ENCODE peak calls at places on chromosomes 16 and 17, in seven cellular contexts. One of them, this sample, is unnamed. For H3K4me1, the result is how much of the 10 kb centered on the place peaks cover.

GRCh38 chr16:11994187-11995119 is 17.9 kb downstream of the SNX29 start:
- DNase-seq in lung: no peak
- DNase-seq in right atrium auricular region: no peak
- DNase-seq in aorta: peak
- DNase-seq in cardiac muscle cell: no peak
- DNase-seq in A549: no peak
- DNase-seq in tibial artery: peak
- DNase-seq in this sample: no peak

GRCh38 chr17:81424613-81425017 is 29.4 kb downstream of the BAHCC1 start:
- DNase-seq in lung: no peak
- DNase-seq in right atrium auricular region: no peak
- DNase-seq in aorta: no peak
- DNase-seq in cardiac muscle cell: no peak
- DNase-seq in A549: no peak
- DNase-seq in tibial artery: no peak
- DNase-seq in this sample: no peak

GRCh38 chr17:2179615-2180295 is 123.8 kb downstream of the SMG6 start:
- DNase-seq in lung: peak
- DNase-seq in right atrium auricular region: peak
- DNase-seq in aorta: peak
- DNase-seq in cardiac muscle cell: peak
- DNase-seq in A549: no peak
- DNase-seq in tibial artery: peak
- DNase-seq in this sample: peak

GRCh38 chr16:35506018-35506897 is 2046.8 kb downstream of the TP53TG3F start:
- DNase-seq in lung: no peak
- DNase-seq in right atrium auricular region: no peak
- DNase-seq in aorta: no peak
- DNase-seq in cardiac muscle cell: no peak
- DNase-seq in A549: peak
- DNase-seq in tibial artery: no peak
- DNase-seq in this sample: peak

GRCh38 chr16:6081320-6081976 is 983.9 kb upstream of the EEF2KMT start:
- DNase-seq in lung: peak
- DNase-seq in right atrium auricular region: no peak
- DNase-seq in aorta: no peak
- DNase-seq in cardiac muscle cell: no peak
- DNase-seq in A549: peak
- DNase-seq in tibial artery: no peak
- DNase-seq in this sample: no peak

GRCh38 chr16:17266606-17267313 is 204.0 kb downstream of the XYLT1 start:
- DNase-seq in lung: no peak
- DNase-seq in right atrium auricular region: no peak
- DNase-seq in aorta: no peak
- DNase-seq in cardiac muscle cell: no peak
- DNase-seq in A549: no peak
- DNase-seq in tibial artery: no peak
- DNase-seq in this sample: no peak

GRCh38 chr17:17060930-17061329 is 18.7 kb downstream of the MPRIP start:
- DNase-seq in lung: no peak
- DNase-seq in right atrium auricular region: no peak
- DNase-seq in aorta: no peak
- DNase-seq in cardiac muscle cell: no peak
- DNase-seq in A549: no peak
- DNase-seq in tibial artery: peak
- DNase-seq in this sample: no peak

GRCh38 chr16:82181456-82182185 is 11.6 kb upstream of the MPHOSPH6 start:
- DNase-seq in lung: no peak
- DNase-seq in right atrium auricular region: no peak
- DNase-seq in aorta: no peak
- DNase-seq in cardiac muscle cell: no peak
- DNase-seq in A549: no peak
- DNase-seq in tibial artery: no peak
- DNase-seq in this sample: peak

GRCh38 chr17:78173025-78173715 is 4.8 kb downstream of the SYNGR2 start:
- DNase-seq in lung: no peak
- DNase-seq in right atrium auricular region: no peak
- DNase-seq in aorta: no peak
- DNase-seq in cardiac muscle cell: no peak
- DNase-seq in A549: no peak
- DNase-seq in tibial artery: no peak
- DNase-seq in this sample: no peak

GRCh38 chr16:81293909-81294802 is 20.6 kb upstream of the GAN start:
- DNase-seq in lung: no peak
- DNase-seq in right atrium auricular region: no peak
- DNase-seq in aorta: no peak
- DNase-seq in cardiac muscle cell: peak
- DNase-seq in A549: no peak
- DNase-seq in tibial artery: no peak
- DNase-seq in this sample: no peak

DNA sequence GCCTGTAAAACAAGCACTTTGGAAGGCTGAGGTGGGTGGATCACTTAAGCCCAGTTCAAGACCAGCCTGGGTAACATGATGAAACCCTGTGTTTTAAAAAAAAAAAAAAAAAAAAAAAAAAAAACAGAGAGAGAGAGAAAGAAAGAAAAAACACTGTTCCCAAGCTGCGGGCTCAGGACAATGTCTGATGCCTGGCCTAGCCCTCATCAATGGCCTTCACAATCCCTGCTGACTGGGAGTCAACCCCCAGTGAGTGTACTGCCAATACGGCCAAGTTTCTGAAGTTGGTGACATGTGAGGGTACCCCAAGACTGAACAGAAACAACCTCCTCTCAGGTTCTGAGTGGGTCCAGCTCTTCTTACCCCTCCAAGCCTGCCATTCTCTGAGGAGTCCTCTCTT is 116.5 kb downstream of the ZNF778 start:
- DNase-seq in lung: no peak
- DNase-seq in right atrium auricular region: no peak
- DNase-seq in aorta: no peak
- DNase-seq in cardiac muscle cell: no peak
- DNase-seq in A549: no peak
- DNase-seq in tibial artery: no peak
- DNase-seq in this sample: no peak
- H3K4me1 ChIP-seq in lung: under half
- H3K4me1 ChIP-seq in right atrium auricular region: under half
- H3K4me1 ChIP-seq in aorta: under half
- H3K4me1 ChIP-seq in cardiac muscle cell: under half
- H3K4me1 ChIP-seq in A549: half or more
- H3K4me1 ChIP-seq in tibial artery: under half
- H3K4me1 ChIP-seq in this sample: under half

GRCh38 chr17:76594676-76595075 is 9.0 kb upstream of the ST6GALNAC2 start:
- DNase-seq in lung: no peak
- DNase-seq in right atrium auricular region: no peak
- DNase-seq in aorta: no peak
- DNase-seq in cardiac muscle cell: no peak
- DNase-seq in A549: no peak
- DNase-seq in tibial artery: no peak
- DNase-seq in this sample: no peak

GRCh38 chr17:76601042-76601441 is 15.4 kb upstream of the ST6GALNAC2 start:
- DNase-seq in lung: no peak
- DNase-seq in right atrium auricular region: no peak
- DNase-seq in aorta: no peak
- DNase-seq in cardiac muscle cell: no peak
- DNase-seq in A549: no peak
- DNase-seq in tibial artery: no peak
- DNase-seq in this sample: no peak

GRCh38 chr17:76597156-76598003 is 11.7 kb upstream of the ST6GALNAC2 start:
- DNase-seq in lung: peak
- DNase-seq in right atrium auricular region: no peak
- DNase-seq in aorta: no peak
- DNase-seq in cardiac muscle cell: peak
- DNase-seq in A549: no peak
- DNase-seq in tibial artery: no peak
- DNase-seq in this sample: no peak

GRCh38 chr17:76598004-76598439 is 12.4 kb upstream of the ST6GALNAC2 start:
- DNase-seq in lung: no peak
- DNase-seq in right atrium auricular region: no peak
- DNase-seq in aorta: no peak
- DNase-seq in cardiac muscle cell: no peak
- DNase-seq in A549: no peak
- DNase-seq in tibial artery: no peak
- DNase-seq in this sample: no peak

DNA sequence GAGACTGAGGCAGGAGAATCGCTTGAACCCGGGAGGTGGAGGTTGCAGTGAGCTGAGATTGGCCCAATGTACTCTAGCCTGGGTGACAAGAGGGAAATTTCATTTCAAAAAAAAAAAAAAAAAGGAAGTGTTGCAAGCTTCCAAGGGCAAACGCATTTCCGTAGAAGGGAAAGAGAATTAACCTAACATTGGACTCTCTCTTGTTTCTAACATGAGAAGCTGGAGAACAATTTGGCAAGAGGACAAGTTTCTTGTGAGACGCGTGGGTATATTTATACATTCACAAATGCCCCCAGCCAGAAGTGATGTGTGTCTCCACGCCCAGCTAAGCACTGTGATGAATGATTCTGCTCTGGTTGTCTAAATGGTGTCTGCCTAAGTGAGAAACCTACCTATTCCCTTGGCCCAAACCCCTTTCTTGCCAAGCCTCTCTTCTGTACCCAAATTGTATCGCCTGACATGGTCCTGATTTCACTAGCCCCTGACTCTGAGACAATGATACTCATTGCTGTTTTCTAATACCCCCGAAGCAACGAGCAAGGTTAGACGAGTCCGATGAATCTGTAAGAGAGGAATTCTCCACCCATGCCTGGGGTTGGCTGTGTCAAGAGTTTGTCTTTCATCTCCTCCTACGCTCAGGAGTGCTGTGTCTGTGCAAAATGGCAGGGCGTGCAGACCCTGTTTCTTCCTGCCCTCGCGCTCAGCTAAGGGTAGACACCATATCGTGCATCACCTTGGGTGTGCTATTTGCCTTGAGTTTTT is 14.2 kb upstream of the ST6GALNAC2 start:
- DNase-seq in lung: no peak
- DNase-seq in right atrium auricular region: no peak
- DNase-seq in aorta: no peak
- DNase-seq in cardiac muscle cell: peak
- DNase-seq in A549: no peak
- DNase-seq in tibial artery: no peak
- DNase-seq in this sample: no peak
- H3K4me1 ChIP-seq in lung: under half
- H3K4me1 ChIP-seq in right atrium auricular region: under half
- H3K4me1 ChIP-seq in aorta: under half
- H3K4me1 ChIP-seq in cardiac muscle cell: under half
- H3K4me1 ChIP-seq in A549: under half
- H3K4me1 ChIP-seq in tibial artery: under half
- H3K4me1 ChIP-seq in this sample: under half

GRCh38 chr17:47363171-47363570 is 39.4 kb downstream of the EFCAB13 start:
- DNase-seq in lung: no peak
- DNase-seq in right atrium auricular region: no peak
- DNase-seq in aorta: no peak
- DNase-seq in cardiac muscle cell: no peak
- DNase-seq in A549: no peak
- DNase-seq in tibial artery: no peak
- DNase-seq in this sample: no peak

GRCh38 chr17:47367257-47367656 is 43.5 kb downstream of the EFCAB13 start:
- DNase-seq in lung: no peak
- DNase-seq in right atrium auricular region: no peak
- DNase-seq in aorta: no peak
- DNase-seq in cardiac muscle cell: no peak
- DNase-seq in A549: no peak
- DNase-seq in tibial artery: no peak
- DNase-seq in this sample: no peak

GRCh38 chr17:47373002-47373401 is 49.2 kb downstream of the EFCAB13 start:
- DNase-seq in lung: no peak
- DNase-seq in right atrium auricular region: no peak
- DNase-seq in aorta: no peak
- DNase-seq in cardiac muscle cell: no peak
- DNase-seq in A549: no peak
- DNase-seq in tibial artery: no peak
- DNase-seq in this sample: no peak

DNA sequence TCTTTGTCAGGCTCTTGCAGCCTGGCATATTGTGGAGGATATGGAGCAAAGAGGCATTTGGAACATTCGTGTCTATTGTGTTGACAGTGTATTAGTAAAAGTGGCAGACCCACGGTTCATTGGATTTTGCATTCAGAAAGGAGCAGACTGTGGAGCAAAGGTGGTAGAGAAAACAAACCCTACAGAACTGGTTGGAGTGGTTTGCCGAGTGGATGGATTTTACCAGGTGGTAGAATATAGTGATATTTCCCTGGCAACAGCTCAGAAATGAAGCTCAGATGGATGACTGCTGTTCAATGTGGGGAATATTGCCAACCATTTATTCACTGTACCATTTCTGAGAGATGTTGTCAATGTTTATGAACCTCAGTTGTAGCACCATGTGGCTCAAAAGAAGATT is 44.5 kb downstream of the EFCAB13 start:
- DNase-seq in lung: no peak
- DNase-seq in right atrium auricular region: no peak
- DNase-seq in aorta: no peak
- DNase-seq in cardiac muscle cell: no peak
- DNase-seq in A549: no peak
- DNase-seq in tibial artery: no peak
- DNase-seq in this sample: no peak
- H3K4me1 ChIP-seq in lung: under half
- H3K4me1 ChIP-seq in right atrium auricular region: under half
- H3K4me1 ChIP-seq in aorta: under half
- H3K4me1 ChIP-seq in cardiac muscle cell: under half
- H3K4me1 ChIP-seq in A549: under half
- H3K4me1 ChIP-seq in tibial artery: under half
- H3K4me1 ChIP-seq in this sample: under half

GRCh38 chr17:29074488-29074887 is 31.5 kb downstream of the PIPOX start:
- DNase-seq in lung: no peak
- DNase-seq in right atrium auricular region: no peak
- DNase-seq in aorta: no peak
- DNase-seq in cardiac muscle cell: no peak
- DNase-seq in A549: no peak
- DNase-seq in tibial artery: no peak
- DNase-seq in this sample: no peak

GRCh38 chr17:29076722-29077121 is 33.8 kb downstream of the PIPOX start:
- DNase-seq in lung: no peak
- DNase-seq in right atrium auricular region: no peak
- DNase-seq in aorta: no peak
- DNase-seq in cardiac muscle cell: no peak
- DNase-seq in A549: no peak
- DNase-seq in tibial artery: no peak
- DNase-seq in this sample: no peak

GRCh38 chr17:29077320-29077719 is 34.4 kb downstream of the PIPOX start:
- DNase-seq in lung: no peak
- DNase-seq in right atrium auricular region: no peak
- DNase-seq in aorta: no peak
- DNase-seq in cardiac muscle cell: no peak
- DNase-seq in A549: no peak
- DNase-seq in tibial artery: no peak
- DNase-seq in this sample: no peak

GRCh38 chr17:29078183-29079045 is 35.5 kb downstream of the PIPOX start:
- DNase-seq in lung: no peak
- DNase-seq in right atrium auricular region: no peak
- DNase-seq in aorta: no peak
- DNase-seq in cardiac muscle cell: peak
- DNase-seq in A549: no peak
- DNase-seq in tibial artery: no peak
- DNase-seq in this sample: no peak

DNA sequence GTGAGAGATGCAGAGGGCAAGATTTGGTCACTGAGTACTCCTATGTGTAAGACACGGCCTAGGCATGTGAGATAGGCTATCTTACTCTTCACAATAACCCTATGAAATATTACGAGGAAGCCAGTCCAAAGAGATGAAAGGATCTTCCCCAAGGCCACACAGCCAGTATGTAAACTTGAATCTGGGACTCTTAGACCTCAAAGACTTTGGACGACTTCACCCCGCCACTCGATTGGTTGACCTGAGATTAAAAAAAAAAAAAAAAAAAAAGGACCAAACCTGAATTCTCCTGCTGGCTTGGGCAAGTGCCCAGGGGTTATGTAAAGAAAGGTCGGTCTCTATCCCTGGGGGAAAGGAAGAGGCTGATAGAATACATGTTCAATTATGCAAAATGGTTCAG is 33.1 kb downstream of the PIPOX start:
- DNase-seq in lung: no peak
- DNase-seq in right atrium auricular region: no peak
- DNase-seq in aorta: no peak
- DNase-seq in cardiac muscle cell: no peak
- DNase-seq in A549: no peak
- DNase-seq in tibial artery: no peak
- DNase-seq in this sample: no peak
- H3K4me1 ChIP-seq in lung: under half
- H3K4me1 ChIP-seq in right atrium auricular region: under half
- H3K4me1 ChIP-seq in aorta: under half
- H3K4me1 ChIP-seq in cardiac muscle cell: under half
- H3K4me1 ChIP-seq in A549: under half
- H3K4me1 ChIP-seq in tibial artery: under half
- H3K4me1 ChIP-seq in this sample: under half

This sample was measured in BE2C.